ENCODE peak calls at places on chromosomes 7 and 10, in eight cellular contexts. I is DND-41, H is HCT116, Q is neural progenitor cell, F is mesendoderm, M is IMR-90, O is endothelial cell of umbilical vein, G is SK-N-SH. J is an unnamed sample. For H3K36me3, the result is how much of the 10 kb centered on the place peaks cover.

GRCh38 chr7:1567082-1567771 is 2.6 kb downstream of the PSMG3 start:
- DNase-seq in O (no peak), I (no peak), F (no peak), G (no peak), H (peak), Q (no peak), M (peak), J (no peak)

GRCh38 chr10:34121974-34122282 is 693.2 kb downstream of the PARD3 start:
- DNase-seq in H (no peak), I (peak), Q (no peak), G (no peak), O (peak), M (peak), F (no peak), J (no peak)

GRCh38 chr10:71437537-71438058 is 40.9 kb downstream of the CDH23 start:
- DNase-seq in I (no peak), Q (no peak), G (no peak), H (no peak), F (no peak), O (no peak), M (no peak), J (no peak)

GRCh38 chr10:122034149-122034756 is 45.3 kb downstream of the TACC2 start:
- DNase-seq in O (no peak), M (peak), Q (no peak), G (no peak), I (no peak), F (no peak), H (no peak), J (no peak)

GRCh38 chr7:143393267-143394041 is 12.3 kb downstream of the ZYX start:
- DNase-seq in I (no peak), G (no peak), H (no peak), F (no peak), Q (no peak), M (peak), O (no peak), J (no peak)

GRCh38 chr10:114649217-114649906 is 8.7 kb downstream of the ABLIM1 start:
- DNase-seq in I (no peak), Q (no peak), M (no peak), H (no peak), G (no peak), F (no peak), O (peak), J (no peak)

GRCh38 chr10:119541459-119542356 is 811 bp downstream of the RGS10 start:
- DNase-seq in H (no peak), G (no peak), M (no peak), F (no peak), Q (no peak), O (no peak), I (peak), J (no peak)

GRCh38 chr10:66564341-66564740 is 361.5 kb upstream of the LRRTM3 start:
- DNase-seq in I (no peak), H (no peak), G (no peak), O (no peak), Q (no peak), M (no peak), F (no peak), J (no peak)

DNA sequence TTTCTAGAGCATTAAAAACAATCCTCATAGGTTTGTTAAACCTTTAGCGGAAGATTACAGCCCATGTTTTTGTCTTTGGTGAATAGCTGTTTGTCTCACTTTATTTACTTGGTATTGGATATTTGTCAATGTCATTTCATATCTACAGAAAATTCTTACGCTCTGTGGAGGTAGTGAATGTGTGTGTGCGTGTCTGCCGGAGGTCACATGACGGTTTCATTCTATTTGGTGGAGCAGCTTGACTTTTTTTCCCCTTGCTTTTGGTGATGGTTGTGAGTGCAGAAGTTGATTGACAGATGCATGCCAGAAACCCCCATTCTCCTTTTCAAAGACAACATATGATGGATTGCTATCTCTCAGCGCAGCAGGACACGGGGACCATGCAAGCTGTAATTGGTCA is at the start of gene POU6F2:
- DNase-seq in G (no peak), Q (no peak), H (no peak), F (no peak), I (no peak), O (no peak), M (no peak), J (no peak)
- H3K9ac ChIP-seq in G (no peak), Q (no peak), H (no peak), F (no peak), I (no peak), O (no peak), M (no peak), J (no peak)

GRCh38 chr7:141366098-141366621 is 185.1 kb upstream of the AGK start:
- DNase-seq in H (no peak), M (no peak), Q (peak), O (peak), F (peak), I (no peak), G (no peak), J (no peak)
- H3K27ac ChIP-seq in H (no peak), M (no peak), Q (peak), O (peak), F (no peak), I (no peak), G (no peak), J (no peak)

GRCh38 chr10:96524745-96525144 is 11.0 kb upstream of the TLL2 start:
- DNase-seq in F (no peak), G (no peak), Q (no peak), O (no peak), H (no peak), I (no peak), M (no peak), J (no peak)
- H3K36me3 ChIP-seq in F (under half), G (half or more), Q (under half), O (under half), H (under half), I (half or more), M (under half), J (under half)

GRCh38 chr10:68336952-68337351 is 4.2 kb upstream of the PBLD start:
- DNase-seq in H (no peak), Q (no peak), O (no peak), I (no peak), F (no peak), G (no peak), M (no peak), J (no peak)
- H3K9ac ChIP-seq in H (no peak), Q (no peak), O (no peak), I (peak), F (no peak), G (no peak), M (no peak), J (no peak)

GRCh38 chr10:78045237-78045636 is 11.6 kb downstream of the RPS24 start:
- DNase-seq in M (no peak), Q (no peak), G (no peak), O (no peak), F (peak), I (no peak), H (no peak), J (no peak)
- H3K27ac ChIP-seq in M (no peak), Q (no peak), G (no peak), O (no peak), F (no peak), I (no peak), H (no peak), J (no peak)

GRCh38 chr7:24440851-24441250 is 132.4 kb upstream of the PALS2 start:
- DNase-seq in H (no peak), M (no peak), O (no peak), Q (no peak), G (no peak), I (no peak), F (no peak), J (no peak)
- H3K36me3 ChIP-seq in H (under half), M (under half), O (under half), Q (under half), G (under half), I (under half), F (under half), J (under half)

GRCh38 chr7:93014410-93014809 is 103.4 kb downstream of the SAMD9 start:
- DNase-seq in Q (no peak), O (peak), M (no peak), H (no peak), I (no peak), G (no peak), F (no peak), J (no peak)

GRCh38 chr7:93013471-93014061 is 104.2 kb downstream of the SAMD9 start:
- DNase-seq in H (no peak), Q (no peak), G (no peak), O (no peak), I (no peak), M (peak), F (no peak), J (no peak)

GRCh38 chr7:93016681-93017349 is 101.0 kb downstream of the SAMD9 start:
- DNase-seq in G (no peak), M (peak), I (no peak), Q (no peak), H (no peak), O (peak), F (no peak), J (no peak)

GRCh38 chr7:93016085-93016471 is 101.7 kb downstream of the SAMD9 start:
- DNase-seq in I (no peak), F (peak), H (no peak), Q (no peak), M (peak), G (no peak), O (peak), J (no peak)

GRCh38 chr7:93015193-93016084 is 102.3 kb downstream of the SAMD9 start:
- DNase-seq in I (no peak), Q (no peak), G (no peak), M (peak), H (no peak), F (no peak), O (peak), J (no peak)
- H3K9ac ChIP-seq in I (no peak), Q (no peak), G (peak), M (peak), H (no peak), F (no peak), O (peak), J (no peak)

GRCh38 chr7:116569737-116570136 is 44.9 kb downstream of the CAV1 start:
- DNase-seq in I (no peak), G (no peak), H (no peak), Q (no peak), M (peak), F (no peak), O (no peak), J (no peak)

GRCh38 chr7:116570306-116570705 is 45.5 kb downstream of the CAV1 start:
- DNase-seq in G (no peak), M (no peak), I (no peak), O (no peak), H (no peak), Q (no peak), F (no peak), J (no peak)

GRCh38 chr7:116572036-116572435 is 47.2 kb downstream of the CAV1 start:
- DNase-seq in I (no peak), G (no peak), F (no peak), O (no peak), H (no peak), Q (no peak), M (no peak), J (no peak)

GRCh38 chr7:116571552-116571951 is 46.7 kb downstream of the CAV1 start:
- DNase-seq in O (no peak), F (no peak), Q (no peak), I (no peak), H (no peak), M (no peak), G (no peak), J (no peak)

DNA sequence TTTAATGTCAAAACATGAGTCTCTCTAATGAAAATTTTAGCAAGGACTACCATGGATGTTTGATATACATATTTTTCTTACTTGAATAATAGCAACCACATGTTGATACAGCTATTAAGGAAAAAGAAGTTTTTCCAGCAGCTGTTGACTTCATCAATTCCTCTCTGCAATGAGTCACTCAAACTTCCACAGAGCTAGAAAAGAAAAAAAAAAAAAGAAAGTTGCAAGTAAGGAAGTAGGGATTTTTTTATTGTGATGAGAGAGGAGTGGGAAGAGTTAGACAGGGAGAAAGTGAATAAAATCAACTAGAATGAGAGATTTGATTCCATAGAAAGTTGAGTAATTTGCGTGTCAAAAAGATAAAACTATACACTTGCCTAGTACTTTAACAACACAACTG is 46.2 kb downstream of the CAV1 start:
- DNase-seq in G (no peak), I (no peak), O (peak), Q (no peak), H (no peak), M (peak), F (no peak), J (no peak)
- H3K27ac ChIP-seq in G (peak), I (no peak), O (peak), Q (no peak), H (no peak), M (peak), F (no peak), J (peak)

DNA sequence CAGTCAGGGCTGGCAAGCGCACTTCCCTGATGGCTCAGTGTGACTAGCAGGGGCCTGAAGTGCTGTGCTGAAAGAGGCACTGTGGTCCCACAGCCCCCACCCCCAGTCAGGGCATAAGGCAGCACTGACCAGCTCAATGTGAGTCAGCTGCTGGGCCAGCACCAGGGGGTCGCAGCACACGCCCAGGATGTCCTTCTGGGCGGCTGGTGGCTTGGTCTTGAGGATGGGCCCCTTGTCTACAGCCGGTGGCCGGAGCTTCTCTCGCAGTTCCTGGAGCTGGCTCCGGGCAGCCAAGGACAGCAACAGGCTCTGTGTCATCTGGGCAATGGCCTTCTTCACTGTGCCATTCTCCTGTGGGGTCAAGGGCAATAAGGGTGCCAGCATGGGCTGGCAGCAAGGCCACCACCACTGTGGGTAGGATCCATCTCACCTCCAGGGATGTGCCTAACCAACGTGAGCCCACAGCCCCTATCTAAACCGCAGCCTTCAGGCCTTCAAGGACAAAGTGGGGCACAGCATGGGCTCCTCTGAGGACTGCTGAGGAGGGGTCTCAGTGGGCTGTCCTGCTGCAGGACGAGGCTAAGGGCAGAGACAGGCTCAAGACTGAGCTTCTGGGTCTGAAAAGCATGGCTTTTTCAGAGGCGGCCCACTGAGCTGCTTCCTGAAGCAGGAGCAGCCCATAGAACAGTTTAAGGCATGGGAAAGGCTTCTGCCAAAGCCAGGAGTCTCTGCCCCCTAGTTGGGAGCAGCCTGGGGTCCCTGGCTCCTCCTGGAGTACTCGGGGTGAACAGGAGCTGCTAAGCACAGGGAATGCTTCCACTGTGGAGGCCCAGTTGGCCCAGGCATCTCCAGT is 62.5 kb downstream of the CSGALNACT2 start:
- DNase-seq in G (peak), M (no peak), Q (no peak), O (no peak), F (no peak), I (no peak), H (no peak), J (no peak)
- H3K36me3 ChIP-seq in G (under half), M (under half), Q (under half), O (under half), F (under half), I (under half), H (under half), J (under half)

GRCh38 chr7:129501760-129502707 is at the start of gene SMKR1:
- DNase-seq in H (peak), F (peak), M (peak), O (peak), I (peak), Q (peak), G (peak), J (no peak)
- H3K9ac ChIP-seq in H (peak), F (peak), M (no peak), O (no peak), I (peak), Q (no peak), G (peak), J (peak)